ENCODE peak calls at places on chromosome 1, in six cellular contexts. B is A549, O is endothelial cell of umbilical vein, P is stomach, V is left ventricle myocardium inferior, C is PC-3. I is an unnamed sample. For H3K4me1, the result is how much of the 10 kb centered on the place peaks cover.

GRCh38 chr1:179883040-179883501 is 986 bp downstream of the TOR1AIP1 start:
- DNase-seq in V (no peak), O (no peak), C (no peak), B (no peak), P (peak), I (no peak)

GRCh38 chr1:107255469-107255868 is 114.6 kb downstream of the NTNG1 start:
- DNase-seq in B (no peak), P (no peak), V (no peak), O (no peak), C (peak), I (no peak)

GRCh38 chr1:91851130-91852010 is 34.6 kb downstream of the TGFBR3 start:
- DNase-seq in V (peak), C (peak), B (peak), P (peak), O (peak), I (peak)

GRCh38 chr1:162381941-162382750 is 618 bp downstream of the C1orf226 start:
- DNase-seq in B (no peak), O (no peak), V (no peak), P (no peak), C (no peak), I (no peak)

GRCh38 chr1:246782120-246782900 is 58.1 kb downstream of the SCCPDH start:
- DNase-seq in C (peak), P (no peak), O (no peak), V (peak), B (no peak), I (peak)

GRCh38 chr1:201375169-201375568 is 2.3 kb downstream of the TNNT2 start:
- DNase-seq in C (peak), B (no peak), P (no peak), V (no peak), O (no peak), I (no peak)

GRCh38 chr1:14037101-14037807 is 337.3 kb downstream of the PRDM2 start:
- DNase-seq in V (no peak), B (no peak), C (peak), P (no peak), O (no peak), I (no peak)

GRCh38 chr1:150567341-150567716 is 12.1 kb downstream of the MCL1 start:
- DNase-seq in P (no peak), O (no peak), V (no peak), C (no peak), B (no peak), I (peak)

GRCh38 chr1:206463137-206463536 is 7.1 kb upstream of the IKBKE start:
- DNase-seq in P (no peak), V (no peak), C (no peak), O (no peak), B (no peak), I (no peak)

GRCh38 chr1:232044728-232045127 is 418.1 kb downstream of the DISC1 start:
- DNase-seq in C (no peak), P (no peak), O (no peak), V (no peak), B (no peak), I (no peak)

GRCh38 chr1:10160173-10160572 is 50.2 kb upstream of the KIF1B start:
- DNase-seq in V (no peak), C (no peak), O (no peak), B (no peak), P (no peak), I (no peak)

GRCh38 chr1:58824753-58825389 is 41.0 kb upstream of the JUN start:
- DNase-seq in B (peak), O (peak), V (peak), P (peak), C (peak), I (no peak)

GRCh38 chr1:81230983-81231728 is 569.6 kb upstream of the ADGRL2 start:
- DNase-seq in C (no peak), O (no peak), B (no peak), P (no peak), V (no peak), I (peak)

GRCh38 chr1:158014702-158015320 is 21.4 kb downstream of the KIRREL1 start:
- DNase-seq in B (no peak), C (no peak), V (no peak), P (no peak), O (no peak), I (no peak)

GRCh38 chr1:43177691-43178090 is 5.6 kb downstream of the CFAP57 start:
- DNase-seq in B (no peak), P (no peak), C (no peak), O (no peak), V (no peak), I (no peak)

GRCh38 chr1:48841466-48841865 is 64.8 kb upstream of the BEND5 start:
- DNase-seq in C (no peak), O (no peak), P (no peak), B (no peak), V (no peak), I (no peak)

GRCh38 chr1:179190861-179191260 is 38.6 kb downstream of the ABL2 start:
- DNase-seq in B (no peak), P (no peak), V (no peak), C (no peak), O (peak), I (no peak)

GRCh38 chr1:110672001-110672752 is 2.6 kb downstream of the KCNA3 start:
- DNase-seq in B (no peak), O (no peak), P (no peak), C (no peak), V (no peak), I (no peak)

DNA sequence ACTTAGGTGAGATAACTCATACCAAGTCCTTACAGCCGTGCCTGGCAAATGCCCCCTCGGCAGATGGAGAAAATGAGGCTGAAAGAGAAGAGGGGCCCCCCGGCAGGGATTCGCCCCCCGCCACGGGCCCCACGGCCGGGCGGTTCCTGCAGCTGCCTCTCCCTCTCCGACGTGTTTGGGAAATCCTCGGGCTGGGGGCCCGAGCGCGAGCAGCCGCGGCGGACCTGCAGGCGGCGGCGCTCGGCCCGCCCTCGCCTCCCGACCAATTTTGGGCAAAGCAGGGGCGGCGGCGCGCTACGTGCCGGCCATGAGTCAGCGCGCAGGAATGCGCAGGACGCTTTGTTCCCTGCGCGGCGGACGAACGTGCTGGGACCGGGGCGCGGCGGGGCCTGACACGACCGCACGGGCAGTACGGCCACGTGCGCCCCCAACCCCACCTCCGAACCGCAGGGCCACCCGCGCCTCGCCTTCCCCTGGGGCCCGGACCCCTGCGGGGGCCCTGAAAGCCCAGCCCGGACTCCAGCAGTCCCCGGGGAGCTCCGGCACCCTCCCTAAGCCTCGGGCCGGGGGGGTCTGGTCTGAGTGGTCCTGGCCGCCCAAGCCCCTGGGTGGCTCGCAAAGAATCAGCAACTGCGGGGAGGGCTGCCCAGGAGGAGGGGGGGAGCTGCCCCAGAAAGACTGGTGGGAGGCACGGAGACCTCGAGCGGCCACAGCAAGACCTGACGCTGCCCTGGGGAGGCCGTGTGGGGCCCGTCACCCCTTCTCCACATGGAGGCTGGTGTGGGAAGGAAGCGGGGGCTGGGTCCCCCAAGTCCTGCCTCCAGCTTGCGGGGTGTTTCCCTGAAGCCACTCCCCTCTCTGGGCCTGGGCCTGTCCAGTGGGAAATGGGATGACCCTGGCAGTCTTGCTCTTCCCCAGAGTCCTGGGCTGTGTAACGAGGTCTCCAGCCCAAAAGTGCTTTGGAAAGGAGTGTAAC is 11.9 kb upstream of the EDN2 start:
- DNase-seq in P (peak), C (peak), B (peak), V (peak), O (peak), I (peak)
- H3K4me1 ChIP-seq in P (half or more), C (under half), B (half or more), V (half or more), O (under half), I (under half)

DNA sequence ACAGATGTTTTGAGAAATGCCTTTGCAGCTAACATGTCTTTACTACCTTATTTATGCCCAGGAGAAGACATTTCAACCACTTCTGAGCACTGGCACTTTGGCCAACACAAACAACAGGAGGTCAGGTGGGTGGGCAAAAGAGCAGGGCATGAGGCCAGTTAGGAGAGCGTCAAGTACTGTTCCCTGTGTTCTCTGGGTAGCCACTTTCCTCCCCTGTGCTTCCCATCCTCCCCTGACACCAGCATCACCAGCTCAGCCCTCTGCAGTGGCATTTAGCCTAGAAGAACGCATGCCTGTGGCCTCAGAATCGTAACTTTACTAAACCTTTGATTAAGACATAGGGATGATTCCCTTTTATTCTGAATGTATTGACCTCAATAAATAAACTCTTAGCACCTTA is 18.3 kb downstream of the BTG2 start:
- DNase-seq in V (no peak), O (no peak), P (no peak), C (no peak), B (no peak), I (no peak)
- H3K4me1 ChIP-seq in V (half or more), O (under half), P (half or more), C (under half), B (under half), I (half or more)

GRCh38 chr1:223618680-223619079 is 46.8 kb downstream of the CAPN8 start:
- DNase-seq in C (no peak), B (no peak), P (no peak), V (no peak), O (no peak), I (no peak)

GRCh38 chr1:223621312-223621734 is 44.2 kb downstream of the CAPN8 start:
- DNase-seq in B (no peak), V (no peak), O (no peak), C (no peak), P (no peak), I (no peak)

GRCh38 chr1:223622132-223622842 is 43.2 kb downstream of the CAPN8 start:
- DNase-seq in P (no peak), O (no peak), C (no peak), V (no peak), B (no peak), I (no peak)

GRCh38 chr1:223617671-223618070 is 47.8 kb downstream of the CAPN8 start:
- DNase-seq in P (no peak), V (no peak), B (no peak), C (no peak), O (peak), I (no peak)

DNA sequence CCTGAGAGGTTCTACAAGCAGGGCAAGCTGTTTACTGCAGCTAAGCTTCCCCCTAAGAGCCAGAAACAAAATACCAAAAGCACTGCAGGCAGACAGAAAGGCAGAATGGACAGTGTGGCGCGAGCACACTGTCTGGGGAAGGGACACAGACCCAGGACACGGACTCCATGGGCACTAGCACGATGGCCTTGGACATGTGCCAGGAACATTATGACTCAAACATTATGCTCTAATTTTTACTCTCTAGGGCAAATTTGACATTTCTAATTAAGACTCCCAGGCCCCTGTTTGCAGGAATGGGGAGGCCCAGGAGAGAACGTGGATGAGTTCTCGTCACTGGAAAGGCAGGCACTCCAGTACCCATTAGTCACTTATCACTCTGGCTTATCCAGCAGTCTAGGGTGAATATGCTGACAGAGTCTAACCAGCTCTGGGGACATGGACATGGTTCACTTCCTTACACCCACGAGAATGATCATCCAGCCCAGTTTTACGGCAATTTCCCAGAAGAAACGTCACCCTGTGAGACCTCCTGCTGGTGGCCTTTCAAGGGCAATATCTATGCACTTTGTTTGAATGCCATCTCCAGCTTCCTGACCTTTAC is 45.1 kb downstream of the CAPN8 start:
- DNase-seq in C (no peak), V (no peak), B (no peak), P (no peak), O (no peak), I (no peak)
- H3K4me1 ChIP-seq in C (under half), V (under half), B (under half), P (under half), O (under half), I (under half)

DNA sequence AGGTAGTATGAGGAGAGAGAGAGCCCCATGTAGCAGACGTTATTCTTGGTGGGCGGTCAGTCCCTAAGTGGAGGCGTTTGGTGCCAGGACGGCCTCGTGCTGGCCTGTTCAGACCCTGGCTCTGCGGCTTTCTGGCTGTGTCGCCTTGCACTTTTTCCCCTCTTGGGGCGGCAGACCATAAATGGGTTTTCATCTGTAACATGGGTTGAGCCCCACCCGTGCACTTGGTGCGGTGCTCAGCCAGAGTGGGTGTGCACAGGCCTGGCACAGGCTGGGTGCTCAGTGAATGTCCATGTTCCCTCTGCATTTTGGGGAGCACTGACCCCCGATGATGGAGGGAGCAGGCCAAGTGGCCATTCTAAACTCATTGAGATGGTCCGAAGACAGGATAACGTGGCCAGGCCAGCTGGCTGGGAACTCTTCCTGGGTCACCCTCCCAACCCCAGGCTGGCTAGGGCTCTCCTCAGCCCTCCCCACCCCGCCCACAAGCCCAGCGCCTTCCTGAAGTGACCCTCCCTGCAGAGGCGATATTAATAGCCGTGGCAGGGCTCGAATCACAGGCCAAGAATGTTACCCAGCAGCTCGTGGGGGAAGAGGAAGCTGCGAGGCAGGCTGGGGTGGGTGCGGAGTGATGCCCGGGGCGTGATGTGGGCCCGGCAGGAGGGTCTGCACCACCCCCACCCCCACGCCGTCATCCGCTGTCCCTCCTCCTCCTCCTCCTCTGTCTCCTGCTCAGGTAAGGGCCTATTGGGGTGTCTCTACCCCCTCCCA is 78.5 kb downstream of the ARHGEF10L start:
- DNase-seq in O (no peak), V (peak), C (peak), B (no peak), P (no peak), I (peak)
- H3K4me1 ChIP-seq in O (under half), V (under half), C (under half), B (under half), P (under half), I (under half)

GRCh38 chr1:115865704-115866380 is 24.9 kb upstream of the NHLH2 start:
- DNase-seq in P (no peak), B (no peak), O (no peak), C (no peak), V (no peak), I (no peak)
- H3K4me1 ChIP-seq in P (under half), B (under half), O (under half), C (under half), V (under half), I (under half)

GRCh38 chr1:183103577-183103976 is 80.4 kb downstream of the LAMC1 start:
- DNase-seq in V (no peak), P (no peak), O (no peak), C (no peak), B (no peak), I (no peak)

GRCh38 chr1:183100575-183100974 is 77.4 kb downstream of the LAMC1 start:
- DNase-seq in C (no peak), V (no peak), O (no peak), B (no peak), P (no peak), I (no peak)

GRCh38 chr1:183103141-183103540 is 79.9 kb downstream of the LAMC1 start:
- DNase-seq in V (no peak), P (no peak), O (no peak), B (no peak), C (no peak), I (no peak)

GRCh38 chr1:183101841-183102276 is 78.6 kb downstream of the LAMC1 start:
- DNase-seq in P (no peak), C (no peak), B (no peak), V (no peak), O (no peak), I (peak)

DNA sequence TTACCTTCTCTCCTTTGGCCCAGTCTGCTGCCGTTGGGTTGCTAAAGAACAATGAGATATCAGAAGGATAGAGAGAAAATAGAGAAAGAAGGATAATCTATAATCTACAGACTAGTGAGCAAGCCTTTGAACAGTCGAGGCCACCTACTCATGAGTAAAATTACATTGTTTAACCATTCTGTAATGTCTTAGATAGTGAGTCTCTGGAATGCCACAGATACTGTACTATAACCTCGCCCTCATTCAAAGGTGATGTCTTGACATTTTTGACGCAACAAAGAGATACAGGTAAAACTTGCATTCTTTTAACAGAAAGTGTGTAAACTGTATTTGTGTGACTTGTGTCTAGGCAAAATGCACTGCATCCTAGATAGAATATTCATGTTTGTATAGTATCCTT is 77.9 kb downstream of the LAMC1 start:
- DNase-seq in O (no peak), C (no peak), B (no peak), V (no peak), P (no peak), I (no peak)
- H3K4me1 ChIP-seq in O (under half), C (under half), B (under half), V (half or more), P (half or more), I (half or more)

GRCh38 chr1:96865731-96866684 is 144.4 kb downstream of the PTBP2 start:
- DNase-seq in O (peak), V (no peak), C (peak), B (peak), P (no peak), I (peak)
- H3K4me1 ChIP-seq in O (under half), V (under half), C (under half), B (under half), P (under half), I (under half)

I was measured in adipocyte.